ENCODE peak calls at places on chromosomes 13 and 19, in four cellular contexts. N is lower lobe of right lung, Z is tibial artery, V is fibroblast of lung. L is an unnamed sample.
A peak's percentile ranks its signal among the peaks of the same experiment; 100 is the strongest.

GRCh38 chr19:15436012-15436825 is 13.5 kb downstream of the WIZ start:
- DNase-seq in Z (no peak), V (peak; percentile 48), N (no peak), L (no peak)

GRCh38 chr19:1235625-1236538 is 1.9 kb downstream of the CBARP start:
- DNase-seq in N (no peak), V (peak; percentile 68), Z (no peak), L (peak; percentile 55)

GRCh38 chr13:113048766-113049165 is 56.8 kb upstream of the F7 start:
- DNase-seq in Z (no peak), N (peak; percentile 32), V (no peak), L (no peak)

GRCh38 chr19:5891938-5892771 is 11.4 kb downstream of the NDUFA11 start:
- DNase-seq in Z (no peak), N (peak; percentile 61), V (peak; percentile 39), L (peak; percentile 67)

GRCh38 chr19:2132191-2132590 is 19.2 kb downstream of the AP3D1 start:
- DNase-seq in Z (no peak), N (no peak), V (no peak), L (no peak)

GRCh38 chr13:90594694-90595093 is 752.8 kb upstream of the MIR17HG start:
- DNase-seq in V (peak; percentile 51), N (no peak), Z (no peak), L (no peak)

GRCh38 chr13:102550507-102550906 is 46.3 kb upstream of the TPP2 start:
- DNase-seq in V (no peak), Z (no peak), N (no peak), L (no peak)

GRCh38 chr13:51453959-51454703 is 1.3 kb upstream of the INTS6 start:
- DNase-seq in Z (no peak), V (peak; percentile 33), N (no peak), L (no peak)

GRCh38 chr13:66347718-66348117 is 882.4 kb downstream of the PCDH9 start:
- DNase-seq in V (peak; percentile 69), N (no peak), Z (no peak), L (no peak)

GRCh38 chr13:96994030-96994848 is at the start of gene OXGR1:
- DNase-seq in N (peak; percentile 46), V (no peak), Z (no peak), L (no peak)

GRCh38 chr19:50455992-50456391 is 20.3 kb upstream of the EMC10 start:
- DNase-seq in V (no peak), N (no peak), Z (no peak), L (no peak)

GRCh38 chr13:30752201-30752797 is 17.0 kb downstream of the ALOX5AP start:
- DNase-seq in Z (peak; percentile 80), V (peak; percentile 81), N (no peak), L (no peak)

GRCh38 chr13:20772401-20773131 is 1.2 kb downstream of the EEF1AKMT1 start:
- DNase-seq in V (peak; percentile 40), N (no peak), Z (no peak), L (no peak)

GRCh38 chr13:43574601-43575000 is 212.2 kb downstream of the ENOX1 start:
- DNase-seq in Z (no peak), V (peak; percentile 23), N (no peak), L (no peak)

GRCh38 chr19:789473-790052 is 7.7 kb upstream of the PTBP1 start:
- DNase-seq in N (no peak), Z (no peak), V (no peak), L (peak; percentile 98)

GRCh38 chr19:48784527-48784926 is 26.3 kb downstream of the BCAT2 start:
- DNase-seq in V (no peak), Z (no peak), N (no peak), L (no peak)

GRCh38 chr13:47478985-47479384 is 522.1 kb downstream of the SUCLA2 start:
- DNase-seq in Z (no peak), V (no peak), N (no peak), L (no peak)

GRCh38 chr13:53007872-53008271 is 20.7 kb upstream of the OLFM4 start:
- DNase-seq in Z (no peak), N (no peak), V (no peak), L (no peak)

GRCh38 chr19:15453091-15453498 is 3.3 kb upstream of the WIZ start:
- DNase-seq in Z (no peak), V (no peak), N (peak; percentile 59), L (peak; percentile 44)

GRCh38 chr13:47277774-47278173 is 380.9 kb upstream of the HTR2A start:
- DNase-seq in Z (no peak), V (no peak), N (no peak), L (no peak)

GRCh38 chr13:21894091-21894490 is 223.2 kb downstream of the FGF9 start:
- DNase-seq in Z (no peak), N (no peak), V (no peak), L (no peak)

GRCh38 chr19:29871143-29871542 is 59.4 kb downstream of the CCNE1 start:
- DNase-seq in Z (no peak), V (no peak), N (no peak), L (no peak)

GRCh38 chr13:75452564-75452963 is 29.4 kb downstream of the TBC1D4 start:
- DNase-seq in Z (no peak), N (no peak), V (peak; percentile 64), L (no peak)

GRCh38 chr13:81133066-81133465 is 792.1 kb upstream of the SPRY2 start:
- DNase-seq in N (no peak), Z (no peak), V (peak; percentile 83), L (no peak)

GRCh38 chr13:36130542-36131214 is 504 bp downstream of the DCLK1 start:
- DNase-seq in V (no peak), N (peak; percentile 57), Z (peak; percentile 68), L (peak; percentile 11)

GRCh38 chr13:51001335-51001734 is 91.7 kb downstream of the RNASEH2B start:
- DNase-seq in Z (no peak), V (no peak), N (no peak), L (no peak)

GRCh38 chr13:59103004-59103768 is 1060.5 kb downstream of the DIAPH3 start:
- DNase-seq in Z (no peak), V (peak; percentile 86), N (no peak), L (no peak)

GRCh38 chr19:11199517-11199916 is 2.2 kb upstream of the KANK2 start:
- DNase-seq in V (no peak), N (no peak), Z (no peak), L (no peak)
- H3K4me1 ChIP-seq in V (peaks cover 25% of the 10 kb centered on the region), N (peaks cover 57% of the 10 kb centered on the region), Z (no peaks in the 10 kb centered on the region), L (peaks cover 55% of the 10 kb centered on the region)

DNA sequence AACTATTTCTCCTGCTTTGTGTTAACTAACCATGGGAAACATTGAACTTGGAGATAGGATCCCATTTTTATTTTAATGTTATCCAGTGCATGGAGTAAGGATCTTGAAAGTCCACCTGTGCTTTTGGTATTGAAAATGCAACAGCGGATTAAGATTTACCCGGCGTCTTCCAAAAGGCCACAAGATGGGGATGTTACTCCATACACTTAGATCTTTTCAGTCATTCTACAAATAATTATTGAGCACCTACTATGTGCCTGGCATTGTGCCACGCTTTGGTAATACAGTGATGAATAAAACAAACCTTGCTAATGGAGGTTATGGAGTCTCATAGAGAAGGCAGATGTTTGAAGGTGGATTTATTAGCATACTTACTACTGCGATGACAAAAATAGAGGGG is 56.9 kb downstream of the RFC3 start:
- DNase-seq in Z (no peak), V (no peak), N (no peak), L (no peak)
- H3K4me1 ChIP-seq in Z (no peaks in the 10 kb centered on the region), V (no peaks in the 10 kb centered on the region), N (no peaks in the 10 kb centered on the region), L (no peaks in the 10 kb centered on the region)

GRCh38 chr19:45101796-45102195 is 8.8 kb downstream of the PPP1R37 start:
- DNase-seq in N (no peak), Z (no peak), V (no peak), L (no peak)
- H3K4me1 ChIP-seq in N (peaks cover 52% of the 10 kb centered on the region), Z (no peaks in the 10 kb centered on the region), V (peaks cover 42% of the 10 kb centered on the region), L (peaks cover 16% of the 10 kb centered on the region)

GRCh38 chr19:44344255-44344654 is 12.2 kb downstream of the ZNF112 start:
- DNase-seq in N (no peak), V (no peak), Z (no peak), L (no peak)
- H3K4me1 ChIP-seq in N (no peaks in the 10 kb centered on the region), V (no peaks in the 10 kb centered on the region), Z (no peaks in the 10 kb centered on the region), L (no peaks in the 10 kb centered on the region)

GRCh38 chr19:19447536-19448237 is 42.2 kb downstream of the GATAD2A start:
- DNase-seq in Z (no peak), V (no peak), N (no peak), L (no peak)
- H3K4me1 ChIP-seq in Z (no peaks in the 10 kb centered on the region), V (peaks cover 6% of the 10 kb centered on the region), N (peaks cover 62% of the 10 kb centered on the region), L (peaks cover 10% of the 10 kb centered on the region)

GRCh38 chr13:106499905-106500304 is 35.6 kb downstream of the EFNB2 start:
- DNase-seq in N (no peak), Z (no peak), V (peak; percentile 80), L (no peak)
- H3K4me1 ChIP-seq in N (peaks cover 45% of the 10 kb centered on the region), Z (no peaks in the 10 kb centered on the region), V (no peaks in the 10 kb centered on the region), L (no peaks in the 10 kb centered on the region)

DNA sequence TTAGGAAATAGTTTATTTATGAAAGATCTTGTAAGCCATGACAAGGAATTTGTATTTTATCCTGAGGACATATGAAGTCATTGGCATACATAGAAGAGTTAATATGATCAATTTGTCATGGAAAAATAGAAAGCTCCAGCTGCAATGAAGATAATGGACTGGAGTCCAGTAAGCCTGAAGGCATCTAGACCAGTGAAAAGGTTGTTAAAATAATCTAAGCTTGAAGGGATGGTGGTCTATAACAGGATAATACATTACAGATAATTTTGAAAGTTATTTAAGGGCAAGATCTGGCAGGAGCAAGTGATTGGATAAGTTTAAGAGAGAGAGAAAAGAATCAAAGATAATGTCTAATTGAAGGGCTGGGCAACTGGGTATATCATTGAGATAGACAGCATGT is 224.2 kb downstream of the GPC6 start:
- DNase-seq in V (no peak), Z (no peak), N (no peak), L (no peak)
- H3K4me1 ChIP-seq in V (no peaks in the 10 kb centered on the region), Z (no peaks in the 10 kb centered on the region), N (no peaks in the 10 kb centered on the region), L (no peaks in the 10 kb centered on the region)